ENCODE peak calls at places on chromosomes 4 and X, in four cellular contexts. N, S, X and D are unnamed samples.

GRCh38 chrX:16603822-16604221 is 46.1 kb upstream of the S100G start:
- DNase-seq in S (no peak), N (no peak), X (peak; percentile 38), D (no peak)

GRCh38 chr4:128823025-128823661 is 13.6 kb downstream of the JADE1 start:
- DNase-seq in X (no peak), S (no peak), N (no peak), D (peak; percentile 21)

GRCh38 chr4:117983541-117984451 is 50.5 kb upstream of the NDST3 start:
- DNase-seq in X (no peak), S (no peak), N (no peak), D (no peak)

GRCh38 chr4:140595065-140595464 is 26.3 kb upstream of the UCP1 start:
- DNase-seq in S (no peak), X (peak; percentile 50), N (peak; percentile 42), D (peak; percentile 25)

GRCh38 chr4:79364048-79364447 is 38.2 kb upstream of the NAA11 start:
- DNase-seq in X (no peak), S (no peak), N (no peak), D (no peak)

GRCh38 chr4:37891221-37892159 is 606 bp downstream of the TBC1D1 start:
- DNase-seq in S (no peak), N (peak; percentile 19), X (no peak), D (peak; percentile 8)

GRCh38 chr4:150570123-150570522 is 11.8 kb upstream of the MAB21L2 start:
- DNase-seq in N (no peak), S (no peak), X (no peak), D (no peak)

GRCh38 chrX:38116706-38117105 is 104.0 kb downstream of the SRPX start:
- DNase-seq in X (no peak), N (no peak), S (no peak), D (no peak)

GRCh38 chr4:180665994-180666818 is 1577.0 kb upstream of the TENM3 start:
- DNase-seq in S (peak; percentile 28), N (peak; percentile 28), X (peak; percentile 47), D (peak; percentile 6)

GRCh38 chrX:50108264-50108663 is 92.5 kb downstream of the AKAP4 start:
- DNase-seq in S (no peak), N (no peak), X (peak; percentile 80), D (no peak)

GRCh38 chr4:18536420-18536819 is 514.9 kb upstream of the LCORL start:
- DNase-seq in S (no peak), X (peak; percentile 31), N (peak; percentile 15), D (no peak)

GRCh38 chrX:39848900-39849299 is 248.9 kb downstream of the BCOR start:
- DNase-seq in X (no peak), S (no peak), N (no peak), D (no peak)

GRCh38 chr4:163598028-163598427 is 103.5 kb downstream of the TMA16 start:
- DNase-seq in X (no peak), N (no peak), S (no peak), D (no peak)

GRCh38 chr4:48180234-48180633 is 46.2 kb upstream of the TXK start:
- DNase-seq in N (no peak), X (no peak), S (no peak), D (no peak)

GRCh38 chr4:155371432-155372043 is 5.2 kb downstream of the MAP9 start:
- DNase-seq in S (no peak), X (no peak), N (no peak), D (peak; percentile 21)

GRCh38 chr4:48979897-48980579 is 6.0 kb upstream of the CWH43 start:
- DNase-seq in N (no peak), S (no peak), X (no peak), D (no peak)

GRCh38 chrX:125289209-125289608 is 30.5 kb upstream of the TEX13C start:
- DNase-seq in N (no peak), X (peak; percentile 0), S (no peak), D (peak; percentile 67)

GRCh38 chr4:13920111-13920875 is 292.8 kb upstream of the BOD1L1 start:
- DNase-seq in X (no peak), N (no peak), S (no peak), D (peak; percentile 2)

GRCh38 chr4:169153451-169153850 is 117.3 kb downstream of the SH3RF1 start:
- DNase-seq in X (no peak), N (no peak), S (no peak), D (no peak)

DNA sequence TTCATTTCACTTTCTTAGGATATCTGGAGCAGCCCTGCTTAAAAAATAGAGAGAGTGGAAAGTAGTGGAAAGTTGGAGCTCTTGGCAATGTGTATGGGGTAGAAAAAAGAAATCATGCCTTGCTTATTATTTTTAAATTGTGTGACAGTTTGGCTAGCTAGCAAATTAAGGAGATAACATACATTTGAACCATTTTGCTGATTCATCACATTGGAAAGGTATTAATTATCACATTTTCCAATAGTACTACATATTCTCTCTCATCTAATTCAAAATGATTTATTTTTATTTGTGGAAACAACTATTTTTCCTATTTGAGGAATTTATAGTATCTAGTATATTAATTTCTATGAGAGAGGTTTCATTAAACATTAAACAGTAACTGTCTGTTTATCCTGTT is 280.4 kb downstream of the KLHL4 start:
- DNase-seq in N (no peak), X (no peak), S (no peak), D (no peak)
- TF ChIP-seq HMGXB4 in N (no peak), X (no peak), S (no peak), D (no peak)

GRCh38 chr4:138444260-138444659 is 202.1 kb upstream of the SLC7A11 start:
- DNase-seq in S (no peak), N (no peak), X (no peak), D (no peak)
- TF ChIP-seq HMGXB4 in S (no peak), N (no peak), X (no peak), D (no peak)

GRCh38 chr4:97639961-97640360 is 503.3 kb downstream of the STPG2 start:
- DNase-seq in S (no peak), N (no peak), X (no peak), D (no peak)
- TF ChIP-seq HMGXB4 in S (no peak), N (no peak), X (no peak), D (no peak)

GRCh38 chr4:76208005-76208765 is 5.4 kb downstream of the SCARB2 start:
- DNase-seq in N (no peak), S (no peak), X (peak; percentile 85), D (peak; percentile 63)
- TF ChIP-seq HMGXB4 in N (no peak), S (no peak), X (no peak), D (no peak)

GRCh38 chr4:1206299-1207156 is 34.1 kb upstream of the SPON2 start:
- DNase-seq in N (peak; percentile 8), X (no peak), S (no peak), D (no peak)

GRCh38 chr4:1204286-1204827 is 32.0 kb upstream of the SPON2 start:
- DNase-seq in S (no peak), X (no peak), N (peak; percentile 5), D (no peak)

GRCh38 chr4:1207157-1207470 is 34.7 kb upstream of the SPON2 start:
- DNase-seq in S (no peak), N (peak; percentile 8), X (no peak), D (no peak)

GRCh38 chr4:1205641-1206298 is 33.4 kb upstream of the SPON2 start:
- DNase-seq in S (no peak), N (peak; percentile 8), X (no peak), D (no peak)

DNA sequence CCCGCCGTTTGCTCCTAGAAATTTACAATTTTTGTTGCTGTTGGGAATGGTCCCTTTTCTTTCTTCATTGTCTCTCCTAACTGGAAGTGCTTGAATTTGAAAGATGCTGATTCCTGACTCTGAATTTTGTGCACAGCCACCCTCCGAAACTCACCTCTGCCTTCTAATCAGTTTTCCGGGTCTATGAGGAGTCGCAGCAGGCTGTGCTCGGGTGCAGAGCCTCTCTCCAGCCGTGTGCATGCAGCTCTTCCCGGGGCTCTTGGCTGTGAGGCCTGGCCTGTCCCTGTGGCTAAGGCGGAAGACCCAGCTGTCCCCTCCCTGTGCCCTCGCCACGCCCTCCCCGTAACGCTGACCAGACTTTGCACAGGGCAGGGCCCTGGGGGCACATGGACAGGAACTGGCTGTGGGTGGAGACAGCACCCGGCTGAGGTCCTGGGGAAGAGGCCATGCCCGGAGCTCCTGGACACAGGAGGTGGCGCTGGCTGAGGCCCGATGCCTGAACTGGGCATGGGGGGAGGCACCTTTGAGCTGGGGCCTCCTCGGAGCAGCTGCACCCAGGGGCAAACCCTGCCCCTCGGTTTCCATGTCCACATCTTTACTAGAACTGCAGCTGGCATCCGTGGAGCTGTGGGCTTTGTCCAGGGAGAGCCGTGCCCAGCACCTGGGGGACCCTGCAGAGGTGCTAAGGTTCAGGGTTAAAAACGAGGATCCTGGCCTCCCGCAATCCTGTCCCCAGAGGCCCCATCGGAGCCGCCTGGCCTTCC is 32.6 kb upstream of the SPON2 start:
- DNase-seq in S (no peak), X (peak; percentile 87), N (peak; percentile 3), D (no peak)
- TF ChIP-seq HMGXB4 in S (no peak), X (peak; percentile 77), N (no peak), D (no peak)

GRCh38 chrX:52368368-52369055 is at the start of gene XAGE2:
- DNase-seq in X (no peak), N (no peak), S (no peak), D (no peak)

GRCh38 chrX:52359614-52360232 is 9.1 kb upstream of the XAGE2 start:
- DNase-seq in S (no peak), N (no peak), X (no peak), D (no peak)

GRCh38 chrX:52363247-52363883 is 5.5 kb upstream of the XAGE2 start:
- DNase-seq in X (no peak), N (no peak), S (peak; percentile 63), D (peak; percentile 7)
- TF ChIP-seq HMGXB4 in X (no peak), N (no peak), S (no peak), D (no peak)

DNA sequence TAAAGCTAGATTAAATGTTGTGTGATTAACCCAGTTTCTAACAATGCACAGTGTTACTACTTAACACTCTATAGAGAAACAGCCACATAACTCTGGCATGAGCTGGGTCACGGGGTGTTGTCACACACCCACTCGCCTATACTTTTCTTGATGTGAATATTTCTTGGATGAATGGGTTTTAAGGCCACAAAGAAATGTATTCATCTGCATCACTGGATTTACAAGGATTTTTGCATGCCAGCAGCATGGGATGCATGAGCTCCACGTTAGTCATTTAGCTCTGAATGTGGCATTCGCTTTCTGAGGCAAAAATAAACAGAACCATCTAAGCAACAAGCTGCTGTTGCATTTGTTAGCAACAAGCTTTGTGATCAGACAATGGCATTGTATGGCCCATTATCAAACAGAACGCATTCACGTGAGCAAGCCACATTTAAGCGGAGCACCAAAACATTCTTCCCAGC is 89.7 kb downstream of the LRP2BP start:
- DNase-seq in S (no peak), X (no peak), N (no peak), D (no peak)
- TF ChIP-seq HMGXB4 in S (no peak), X (no peak), N (no peak), D (no peak)

DNA sequence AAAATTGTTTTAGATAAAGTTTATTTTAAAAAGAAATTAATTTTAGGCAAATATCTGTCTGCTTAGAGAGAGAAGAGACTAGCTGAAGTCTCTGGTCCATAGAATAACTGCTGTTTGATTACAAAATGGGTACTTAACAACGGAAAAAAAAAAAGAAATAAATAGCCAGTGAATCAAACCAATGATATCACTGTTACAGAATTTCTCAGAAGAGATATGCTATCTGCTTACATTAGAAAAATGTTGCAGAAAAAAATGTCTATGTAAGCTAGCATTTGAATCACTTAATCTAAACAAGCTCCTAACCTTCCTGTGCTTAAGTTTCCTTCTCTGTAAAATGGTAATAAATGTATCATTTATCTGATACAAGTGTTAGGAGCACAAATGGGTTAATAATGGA is 189.9 kb downstream of the IL15 start:
- DNase-seq in S (no peak), N (no peak), X (no peak), D (no peak)
- TF ChIP-seq HMGXB4 in S (no peak), N (no peak), X (no peak), D (no peak)